ENCODE peak calls at places on chromosomes 4 and X, in nine cellular contexts. One of them, this sample, is unnamed.

GRCh38 chr4:137226900-137227299 is 305.4 kb downstream of the PCDH18 start:
- DNase-seq in stimulated activated CD8-positive, alpha-beta memory T cell treated with anti-CD3 and anti-CD28 coated beads, Interleukin-4, amount 100 ng/mL, for 4 hours: no peak
- DNase-seq in activated CD8-positive, alpha-beta memory T cell treated with anti-CD3 and anti-CD28 coated beads for 24 hours: no peak
- DNase-seq in activated gamma-delta T cell: no peak
- DNase-seq in nucleus accumbens: no peak
- DNase-seq in activated CD4-positive, alpha-beta T cell treated with anti-CD3 and anti-CD28 coated beads, Interleukin-2, amount 50 U/mL, for 24 hours: no peak
- DNase-seq in CD8-positive, alpha-beta T cell: no peak
- DNase-seq in ovary: no peak
- DNase-seq in posterior cingulate gyrus: no peak
- DNase-seq in this sample: no peak

GRCh38 chrX:130669233-130669632 is 233.8 kb downstream of the ENOX2 start:
- DNase-seq in stimulated activated CD8-positive, alpha-beta memory T cell treated with anti-CD3 and anti-CD28 coated beads, Interleukin-4, amount 100 ng/mL, for 4 hours: no peak
- DNase-seq in activated CD8-positive, alpha-beta memory T cell treated with anti-CD3 and anti-CD28 coated beads for 24 hours: no peak
- DNase-seq in activated gamma-delta T cell: no peak
- DNase-seq in nucleus accumbens: no peak
- DNase-seq in activated CD4-positive, alpha-beta T cell treated with anti-CD3 and anti-CD28 coated beads, Interleukin-2, amount 50 U/mL, for 24 hours: no peak
- DNase-seq in CD8-positive, alpha-beta T cell: no peak
- DNase-seq in ovary: no peak
- DNase-seq in posterior cingulate gyrus: no peak
- DNase-seq in this sample: no peak

GRCh38 chr4:83207497-83208105 is 77.0 kb downstream of the COQ2 start:
- DNase-seq in stimulated activated CD8-positive, alpha-beta memory T cell treated with anti-CD3 and anti-CD28 coated beads, Interleukin-4, amount 100 ng/mL, for 4 hours: no peak
- DNase-seq in activated CD8-positive, alpha-beta memory T cell treated with anti-CD3 and anti-CD28 coated beads for 24 hours: no peak
- DNase-seq in activated gamma-delta T cell: no peak
- DNase-seq in nucleus accumbens: no peak
- DNase-seq in activated CD4-positive, alpha-beta T cell treated with anti-CD3 and anti-CD28 coated beads, Interleukin-2, amount 50 U/mL, for 24 hours: no peak
- DNase-seq in CD8-positive, alpha-beta T cell: no peak
- DNase-seq in ovary: no peak
- DNase-seq in posterior cingulate gyrus: no peak
- DNase-seq in this sample: no peak

GRCh38 chr4:177348348-177348747 is 38.7 kb downstream of the NEIL3 start:
- DNase-seq in stimulated activated CD8-positive, alpha-beta memory T cell treated with anti-CD3 and anti-CD28 coated beads, Interleukin-4, amount 100 ng/mL, for 4 hours: no peak
- DNase-seq in activated CD8-positive, alpha-beta memory T cell treated with anti-CD3 and anti-CD28 coated beads for 24 hours: no peak
- DNase-seq in activated gamma-delta T cell: no peak
- DNase-seq in nucleus accumbens: no peak
- DNase-seq in activated CD4-positive, alpha-beta T cell treated with anti-CD3 and anti-CD28 coated beads, Interleukin-2, amount 50 U/mL, for 24 hours: no peak
- DNase-seq in CD8-positive, alpha-beta T cell: no peak
- DNase-seq in ovary: no peak
- DNase-seq in posterior cingulate gyrus: no peak
- DNase-seq in this sample: no peak

GRCh38 chr4:26048378-26048882 is 134.4 kb downstream of the SMIM20 start:
- DNase-seq in stimulated activated CD8-positive, alpha-beta memory T cell treated with anti-CD3 and anti-CD28 coated beads, Interleukin-4, amount 100 ng/mL, for 4 hours: no peak
- DNase-seq in activated CD8-positive, alpha-beta memory T cell treated with anti-CD3 and anti-CD28 coated beads for 24 hours: no peak
- DNase-seq in activated gamma-delta T cell: no peak
- DNase-seq in nucleus accumbens: no peak
- DNase-seq in activated CD4-positive, alpha-beta T cell treated with anti-CD3 and anti-CD28 coated beads, Interleukin-2, amount 50 U/mL, for 24 hours: no peak
- DNase-seq in CD8-positive, alpha-beta T cell: no peak
- DNase-seq in ovary: peak
- DNase-seq in posterior cingulate gyrus: no peak
- DNase-seq in this sample: no peak

GRCh38 chr4:19026281-19026680 is 1004.7 kb upstream of the LCORL start:
- DNase-seq in stimulated activated CD8-positive, alpha-beta memory T cell treated with anti-CD3 and anti-CD28 coated beads, Interleukin-4, amount 100 ng/mL, for 4 hours: no peak
- DNase-seq in activated CD8-positive, alpha-beta memory T cell treated with anti-CD3 and anti-CD28 coated beads for 24 hours: no peak
- DNase-seq in activated gamma-delta T cell: no peak
- DNase-seq in nucleus accumbens: no peak
- DNase-seq in activated CD4-positive, alpha-beta T cell treated with anti-CD3 and anti-CD28 coated beads, Interleukin-2, amount 50 U/mL, for 24 hours: no peak
- DNase-seq in CD8-positive, alpha-beta T cell: no peak
- DNase-seq in ovary: no peak
- DNase-seq in posterior cingulate gyrus: no peak
- DNase-seq in this sample: no peak

GRCh38 chr4:94341468-94341867 is 1.2 kb downstream of the HPGDS start:
- DNase-seq in stimulated activated CD8-positive, alpha-beta memory T cell treated with anti-CD3 and anti-CD28 coated beads, Interleukin-4, amount 100 ng/mL, for 4 hours: no peak
- DNase-seq in activated CD8-positive, alpha-beta memory T cell treated with anti-CD3 and anti-CD28 coated beads for 24 hours: no peak
- DNase-seq in activated gamma-delta T cell: no peak
- DNase-seq in nucleus accumbens: no peak
- DNase-seq in activated CD4-positive, alpha-beta T cell treated with anti-CD3 and anti-CD28 coated beads, Interleukin-2, amount 50 U/mL, for 24 hours: no peak
- DNase-seq in CD8-positive, alpha-beta T cell: no peak
- DNase-seq in ovary: no peak
- DNase-seq in posterior cingulate gyrus: no peak
- DNase-seq in this sample: no peak

GRCh38 chr4:109022941-109023340 is 260.1 kb upstream of the ETNPPL start:
- DNase-seq in stimulated activated CD8-positive, alpha-beta memory T cell treated with anti-CD3 and anti-CD28 coated beads, Interleukin-4, amount 100 ng/mL, for 4 hours: no peak
- DNase-seq in activated CD8-positive, alpha-beta memory T cell treated with anti-CD3 and anti-CD28 coated beads for 24 hours: no peak
- DNase-seq in activated gamma-delta T cell: no peak
- DNase-seq in nucleus accumbens: no peak
- DNase-seq in activated CD4-positive, alpha-beta T cell treated with anti-CD3 and anti-CD28 coated beads, Interleukin-2, amount 50 U/mL, for 24 hours: no peak
- DNase-seq in CD8-positive, alpha-beta T cell: no peak
- DNase-seq in ovary: no peak
- DNase-seq in posterior cingulate gyrus: no peak
- DNase-seq in this sample: no peak

GRCh38 chrX:39335447-39336235 is 534.4 kb downstream of the MID1IP1 start:
- DNase-seq in stimulated activated CD8-positive, alpha-beta memory T cell treated with anti-CD3 and anti-CD28 coated beads, Interleukin-4, amount 100 ng/mL, for 4 hours: no peak
- DNase-seq in activated CD8-positive, alpha-beta memory T cell treated with anti-CD3 and anti-CD28 coated beads for 24 hours: no peak
- DNase-seq in activated gamma-delta T cell: no peak
- DNase-seq in nucleus accumbens: no peak
- DNase-seq in activated CD4-positive, alpha-beta T cell treated with anti-CD3 and anti-CD28 coated beads, Interleukin-2, amount 50 U/mL, for 24 hours: no peak
- DNase-seq in CD8-positive, alpha-beta T cell: no peak
- DNase-seq in ovary: no peak
- DNase-seq in posterior cingulate gyrus: no peak
- DNase-seq in this sample: no peak

GRCh38 chrX:108224727-108225455 is 133.3 kb downstream of the ATG4A start:
- DNase-seq in stimulated activated CD8-positive, alpha-beta memory T cell treated with anti-CD3 and anti-CD28 coated beads, Interleukin-4, amount 100 ng/mL, for 4 hours: no peak
- DNase-seq in activated CD8-positive, alpha-beta memory T cell treated with anti-CD3 and anti-CD28 coated beads for 24 hours: no peak
- DNase-seq in activated gamma-delta T cell: no peak
- DNase-seq in nucleus accumbens: no peak
- DNase-seq in activated CD4-positive, alpha-beta T cell treated with anti-CD3 and anti-CD28 coated beads, Interleukin-2, amount 50 U/mL, for 24 hours: no peak
- DNase-seq in CD8-positive, alpha-beta T cell: no peak
- DNase-seq in ovary: no peak
- DNase-seq in posterior cingulate gyrus: no peak
- DNase-seq in this sample: no peak

GRCh38 chr4:84089652-84090437 is 409.2 kb downstream of the NKX6-1 start:
- DNase-seq in stimulated activated CD8-positive, alpha-beta memory T cell treated with anti-CD3 and anti-CD28 coated beads, Interleukin-4, amount 100 ng/mL, for 4 hours: no peak
- DNase-seq in activated CD8-positive, alpha-beta memory T cell treated with anti-CD3 and anti-CD28 coated beads for 24 hours: no peak
- DNase-seq in activated gamma-delta T cell: no peak
- DNase-seq in nucleus accumbens: no peak
- DNase-seq in activated CD4-positive, alpha-beta T cell treated with anti-CD3 and anti-CD28 coated beads, Interleukin-2, amount 50 U/mL, for 24 hours: no peak
- DNase-seq in CD8-positive, alpha-beta T cell: no peak
- DNase-seq in ovary: no peak
- DNase-seq in posterior cingulate gyrus: no peak
- DNase-seq in this sample: no peak

GRCh38 chr4:119939066-119939995 is 127.3 kb downstream of the MAD2L1 start:
- DNase-seq in stimulated activated CD8-positive, alpha-beta memory T cell treated with anti-CD3 and anti-CD28 coated beads, Interleukin-4, amount 100 ng/mL, for 4 hours: no peak
- DNase-seq in activated CD8-positive, alpha-beta memory T cell treated with anti-CD3 and anti-CD28 coated beads for 24 hours: no peak
- DNase-seq in activated gamma-delta T cell: no peak
- DNase-seq in nucleus accumbens: no peak
- DNase-seq in activated CD4-positive, alpha-beta T cell treated with anti-CD3 and anti-CD28 coated beads, Interleukin-2, amount 50 U/mL, for 24 hours: no peak
- DNase-seq in CD8-positive, alpha-beta T cell: no peak
- DNase-seq in ovary: no peak
- DNase-seq in posterior cingulate gyrus: no peak
- DNase-seq in this sample: no peak

GRCh38 chrX:112849010-112849409 is 8.4 kb upstream of the AMOT start:
- DNase-seq in stimulated activated CD8-positive, alpha-beta memory T cell treated with anti-CD3 and anti-CD28 coated beads, Interleukin-4, amount 100 ng/mL, for 4 hours: no peak
- DNase-seq in activated CD8-positive, alpha-beta memory T cell treated with anti-CD3 and anti-CD28 coated beads for 24 hours: no peak
- DNase-seq in activated gamma-delta T cell: no peak
- DNase-seq in nucleus accumbens: no peak
- DNase-seq in activated CD4-positive, alpha-beta T cell treated with anti-CD3 and anti-CD28 coated beads, Interleukin-2, amount 50 U/mL, for 24 hours: no peak
- DNase-seq in CD8-positive, alpha-beta T cell: no peak
- DNase-seq in ovary: no peak
- DNase-seq in posterior cingulate gyrus: no peak
- DNase-seq in this sample: no peak

GRCh38 chr4:107665001-107665400 is 55.0 kb downstream of the PAPSS1 start:
- DNase-seq in stimulated activated CD8-positive, alpha-beta memory T cell treated with anti-CD3 and anti-CD28 coated beads, Interleukin-4, amount 100 ng/mL, for 4 hours: no peak
- DNase-seq in activated CD8-positive, alpha-beta memory T cell treated with anti-CD3 and anti-CD28 coated beads for 24 hours: no peak
- DNase-seq in activated gamma-delta T cell: no peak
- DNase-seq in nucleus accumbens: no peak
- DNase-seq in activated CD4-positive, alpha-beta T cell treated with anti-CD3 and anti-CD28 coated beads, Interleukin-2, amount 50 U/mL, for 24 hours: no peak
- DNase-seq in CD8-positive, alpha-beta T cell: no peak
- DNase-seq in ovary: no peak
- DNase-seq in posterior cingulate gyrus: no peak
- DNase-seq in this sample: no peak

GRCh38 chr4:5066101-5066500 is 14.8 kb downstream of the STK32B start:
- DNase-seq in stimulated activated CD8-positive, alpha-beta memory T cell treated with anti-CD3 and anti-CD28 coated beads, Interleukin-4, amount 100 ng/mL, for 4 hours: no peak
- DNase-seq in activated CD8-positive, alpha-beta memory T cell treated with anti-CD3 and anti-CD28 coated beads for 24 hours: no peak
- DNase-seq in activated gamma-delta T cell: no peak
- DNase-seq in nucleus accumbens: no peak
- DNase-seq in activated CD4-positive, alpha-beta T cell treated with anti-CD3 and anti-CD28 coated beads, Interleukin-2, amount 50 U/mL, for 24 hours: no peak
- DNase-seq in CD8-positive, alpha-beta T cell: no peak
- DNase-seq in ovary: no peak
- DNase-seq in posterior cingulate gyrus: no peak
- DNase-seq in this sample: no peak

This sample was measured in cerebellar nuclear complex.